ENCODE peak calls at places on chromosomes 3 and 15, in six cellular contexts. R is HCT116, Z is cardiac muscle cell, K is gastrocnemius medialis, H is heart left ventricle, V is right lobe of liver. P is an unnamed sample.

GRCh38 chr15:66621491-66622467 is 56.0 kb upstream of the LCTL start:
- DNase-seq in R (no peak), Z (peak; percentile 70), K (no peak), H (no peak), V (no peak), P (peak; percentile 63)

GRCh38 chr15:31328999-31329639 is 2.5 kb downstream of the KLF13 start:
- DNase-seq in R (no peak), Z (no peak), K (no peak), H (no peak), V (peak; percentile 51), P (no peak)

GRCh38 chr15:51112078-51112477 is 17.4 kb upstream of the TNFAIP8L3 start:
- DNase-seq in R (no peak), Z (no peak), K (no peak), H (no peak), V (no peak), P (no peak)

GRCh38 chr3:175270199-175270837 is 411.2 kb downstream of the NAALADL2 start:
- DNase-seq in R (no peak), Z (peak; percentile 52), K (no peak), H (no peak), V (no peak), P (no peak)

GRCh38 chr3:11128682-11129632 is 25.3 kb upstream of the HRH1 start:
- DNase-seq in R (no peak), Z (peak; percentile 27), K (no peak), H (no peak), V (no peak), P (no peak)

GRCh38 chr3:78734048-78734637 is 1033.7 kb downstream of the ROBO1 start:
- DNase-seq in R (no peak), Z (peak; percentile 24), K (no peak), H (no peak), V (no peak), P (no peak)

GRCh38 chr3:57948782-57949242 is 59.4 kb upstream of the FLNB start:
- DNase-seq in R (no peak), Z (no peak), K (no peak), H (no peak), V (no peak), P (peak; percentile 47)

GRCh38 chr3:90054306-90054705 is 946.9 kb downstream of the EPHA3 start:
- DNase-seq in R (no peak), Z (no peak), K (no peak), H (no peak), V (no peak), P (no peak)

GRCh38 chr3:96416549-96417255 is 397.7 kb upstream of the EPHA6 start:
- DNase-seq in R (no peak), Z (no peak), K (no peak), H (peak; percentile 22), V (no peak), P (no peak)

GRCh38 chr3:179652467-179653105 is at the start of gene USP13:
- DNase-seq in R (peak; percentile 66), Z (peak; percentile 88), K (peak; percentile 61), H (peak; percentile 81), V (peak; percentile 72), P (peak; percentile 59)

GRCh38 chr3:33004205-33004604 is 52.8 kb downstream of the CCR4 start:
- DNase-seq in R (no peak), Z (no peak), K (no peak), H (no peak), V (no peak), P (no peak)

GRCh38 chr3:12750223-12750622 is 8.8 kb downstream of the TMEM40 start:
- DNase-seq in R (peak; percentile 47), Z (peak; percentile 89), K (peak; percentile 70), H (no peak), V (peak; percentile 48), P (no peak)

GRCh38 chr3:13687409-13687989 is 138.6 kb downstream of the FBLN2 start:
- DNase-seq in R (no peak), Z (no peak), K (no peak), H (no peak), V (no peak), P (no peak)

GRCh38 chr3:95923496-95924210 is 890.7 kb upstream of the EPHA6 start:
- DNase-seq in R (no peak), Z (peak; percentile 96), K (no peak), H (no peak), V (no peak), P (no peak)

DNA sequence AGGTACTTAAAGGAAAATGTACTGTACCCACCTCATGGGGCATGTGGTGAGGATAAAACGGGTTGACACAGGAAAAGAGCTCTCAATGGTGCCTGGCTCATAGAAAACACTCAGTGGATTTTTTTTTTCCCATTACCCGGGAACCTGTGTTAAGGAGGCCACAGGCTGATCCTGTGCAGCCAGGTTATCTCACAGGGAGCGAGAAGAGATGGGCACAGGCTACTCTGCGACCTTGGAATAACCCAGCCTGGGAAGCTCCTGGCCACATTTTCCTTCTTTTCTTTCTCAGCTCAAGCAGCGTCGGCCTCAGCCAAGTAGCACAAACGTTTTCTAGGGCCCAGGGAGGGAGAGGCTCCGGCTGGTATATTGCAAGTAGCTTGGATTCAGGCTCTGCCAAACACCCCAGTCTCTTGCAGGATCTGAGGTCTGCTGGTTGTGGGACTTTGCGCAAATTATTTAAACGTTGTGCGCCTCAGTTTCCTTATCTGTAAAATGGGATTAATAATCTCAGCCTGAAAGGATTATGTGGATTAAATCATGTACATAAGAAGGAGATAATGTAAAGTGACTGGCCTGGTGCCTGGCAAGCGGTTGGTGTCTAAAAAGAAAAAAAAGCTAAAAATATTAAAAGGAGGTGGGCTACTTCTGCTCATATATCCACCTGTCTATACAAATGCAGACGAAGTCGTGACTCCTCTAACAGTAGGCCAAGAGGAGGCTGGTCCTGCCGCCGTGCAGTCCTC is 2.1 kb downstream of the FURIN start:
- DNase-seq in R (no peak), Z (peak; percentile 31), K (no peak), H (no peak), V (no peak), P (no peak)
- H3K4me1 ChIP-seq in R (peaks cover 59% of the 10 kb centered on the region), Z (peaks cover 41% of the 10 kb centered on the region), K (peaks cover 30% of the 10 kb centered on the region), H (peaks cover 53% of the 10 kb centered on the region), V (peaks cover 8% of the 10 kb centered on the region), P (peaks cover 37% of the 10 kb centered on the region)

DNA sequence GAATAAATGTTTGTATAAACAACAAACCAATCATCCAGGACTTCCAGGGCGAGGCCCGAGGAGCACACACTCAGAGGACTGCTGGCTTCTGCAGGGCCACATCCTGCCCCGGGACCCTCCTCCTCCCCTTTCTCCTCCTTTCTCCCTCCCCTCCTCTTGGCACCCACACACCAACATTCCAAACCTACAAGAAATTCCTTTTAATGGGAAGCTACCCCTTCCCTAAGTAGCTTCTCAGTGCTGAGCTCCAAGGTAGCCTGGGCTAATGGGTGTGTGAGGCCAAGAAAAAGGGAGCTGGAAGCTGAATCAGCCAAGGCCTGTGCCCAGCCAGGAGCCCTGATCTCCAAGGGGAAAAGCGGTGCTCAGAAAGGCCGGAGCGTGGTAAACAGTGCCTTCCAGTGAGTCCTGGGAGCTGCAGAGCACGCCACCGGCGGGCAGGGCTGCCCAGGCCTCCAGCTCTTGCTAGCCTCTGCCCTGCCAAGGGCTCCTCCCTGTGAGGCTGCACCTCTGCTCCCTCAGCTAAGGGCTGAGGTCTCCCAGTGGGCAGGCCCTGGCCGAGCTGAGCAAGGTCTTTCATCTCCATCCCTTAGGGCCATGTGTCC is 3.9 kb downstream of the ITIH3 start:
- DNase-seq in R (no peak), Z (peak; percentile 32), K (no peak), H (no peak), V (no peak), P (no peak)
- H3K27me3 ChIP-seq in R (no peaks in the 10 kb centered on the region), Z (no peaks in the 10 kb centered on the region), K (no peaks in the 10 kb centered on the region), H (no peaks in the 10 kb centered on the region), V (no peaks in the 10 kb centered on the region), P (no peaks in the 10 kb centered on the region)

GRCh38 chr3:46986055-46986730 is 6.7 kb downstream of the NBEAL2 start:
- DNase-seq in R (no peak), Z (no peak), K (no peak), H (peak; percentile 14), V (no peak), P (no peak)
- H3K4me1 ChIP-seq in R (peaks cover 29% of the 10 kb centered on the region), Z (peaks cover 10% of the 10 kb centered on the region), K (no peaks in the 10 kb centered on the region), H (peaks cover 38% of the 10 kb centered on the region), V (no peaks in the 10 kb centered on the region), P (peaks cover 26% of the 10 kb centered on the region)

GRCh38 chr15:74584779-74585178 is 30.9 kb upstream of the CLK3 start:
- DNase-seq in R (no peak), Z (no peak), K (no peak), H (no peak), V (no peak), P (no peak)
- H3K27me3 ChIP-seq in R (no peaks in the 10 kb centered on the region), Z (no peaks in the 10 kb centered on the region), K (no peaks in the 10 kb centered on the region), H (no peaks in the 10 kb centered on the region), V (no peaks in the 10 kb centered on the region), P (no peaks in the 10 kb centered on the region)

GRCh38 chr15:90418627-90419026 is 30.6 kb downstream of the IQGAP1 start:
- DNase-seq in R (no peak), Z (no peak), K (no peak), H (no peak), V (no peak), P (no peak)
- H3K4me1 ChIP-seq in R (peaks cover 65% of the 10 kb centered on the region), Z (peaks cover 14% of the 10 kb centered on the region), K (peaks cover 75% of the 10 kb centered on the region), H (peaks cover 81% of the 10 kb centered on the region), V (no peaks in the 10 kb centered on the region), P (no peaks in the 10 kb centered on the region)

DNA sequence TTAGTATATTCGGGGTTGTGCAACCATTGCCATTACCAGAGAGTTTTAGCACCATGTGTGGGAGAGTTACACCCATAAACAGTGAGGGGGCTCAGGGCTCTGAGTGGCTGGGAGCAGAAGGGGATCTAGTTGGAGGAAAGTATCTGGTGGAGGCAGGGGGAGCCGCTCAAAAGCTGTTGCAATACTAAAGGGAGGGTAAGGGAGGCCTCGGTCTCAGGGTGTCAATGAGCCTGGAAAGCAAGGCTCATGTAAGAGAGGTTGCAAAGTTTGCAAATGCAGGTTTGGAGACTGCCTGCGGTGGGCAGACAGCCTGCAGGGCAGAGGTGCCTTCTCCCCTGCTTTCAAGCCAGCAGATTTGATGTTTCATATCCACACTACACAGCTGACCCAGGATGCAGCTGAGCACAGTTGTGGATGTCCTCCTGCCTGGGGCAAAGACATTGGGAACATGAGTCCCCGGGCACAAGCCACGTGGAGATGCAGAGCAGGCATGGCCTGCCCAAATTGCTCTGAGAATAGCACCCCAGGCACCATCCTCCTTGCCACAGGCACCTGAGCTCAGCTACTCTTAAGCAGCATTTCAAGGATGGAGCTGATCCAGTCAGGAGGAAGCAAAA is 181.4 kb downstream of the TLE3 start:
- DNase-seq in R (no peak), Z (no peak), K (no peak), H (no peak), V (no peak), P (no peak)
- H3K27me3 ChIP-seq in R (no peaks in the 10 kb centered on the region), Z (no peaks in the 10 kb centered on the region), K (no peaks in the 10 kb centered on the region), H (peaks cover 6% of the 10 kb centered on the region), V (no peaks in the 10 kb centered on the region), P (peaks cover 12% of the 10 kb centered on the region)

DNA sequence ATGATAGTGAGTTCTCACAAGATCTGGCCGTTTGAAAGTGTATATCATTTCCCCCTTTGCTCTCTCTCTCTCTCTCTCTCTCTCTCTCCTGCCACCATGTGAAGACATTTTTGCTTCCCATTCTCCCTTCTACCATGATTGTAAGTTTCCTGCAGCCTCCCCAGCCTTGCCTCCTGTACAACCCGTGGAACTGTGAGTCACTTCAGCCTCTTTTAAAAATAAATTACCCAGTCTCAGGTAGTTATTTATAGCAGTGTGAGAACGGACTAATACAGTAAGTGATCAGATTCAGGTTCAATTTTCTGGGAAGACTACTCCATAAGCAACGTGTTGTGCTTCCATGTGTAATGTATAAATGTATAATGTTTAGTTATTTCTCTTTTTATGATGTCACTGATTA is 29.2 kb downstream of the CADPS start:
- DNase-seq in R (no peak), Z (no peak), K (no peak), H (no peak), V (no peak), P (no peak)
- H3K4me1 ChIP-seq in R (no peaks in the 10 kb centered on the region), Z (no peaks in the 10 kb centered on the region), K (no peaks in the 10 kb centered on the region), H (no peaks in the 10 kb centered on the region), V (no peaks in the 10 kb centered on the region), P (no peaks in the 10 kb centered on the region)

P was measured in NT2/D1.